ENCODE peak calls at places on chromosome 12, in four cellular contexts. One of them, this sample, is unnamed.

GRCh38 chr12:109165599-109165998 is 49.2 kb downstream of the ACACB start:
- DNase-seq in ELR: peak
- DNase-seq in hippocampal formation: no peak
- DNase-seq in GM23248: peak
- DNase-seq in this sample: no peak

GRCh38 chr12:14691560-14691959 is 4.8 kb downstream of the GUCY2C start:
- DNase-seq in ELR: no peak
- DNase-seq in hippocampal formation: no peak
- DNase-seq in GM23248: no peak
- DNase-seq in this sample: no peak

GRCh38 chr12:44342371-44342770 is 506.5 kb downstream of the TMEM117 start:
- DNase-seq in GM23248: no peak
- DNase-seq in hippocampal formation: no peak
- DNase-seq in ELR: no peak
- DNase-seq in this sample: no peak

GRCh38 chr12:31756977-31757420 is 28.2 kb upstream of the AMN1 start:
- DNase-seq in ELR: peak
- DNase-seq in GM23248: peak
- DNase-seq in hippocampal formation: no peak
- DNase-seq in this sample: peak

GRCh38 chr12:6295187-6295811 is 15.2 kb upstream of the PLEKHG6 start:
- DNase-seq in GM23248: peak
- DNase-seq in ELR: peak
- DNase-seq in hippocampal formation: no peak
- DNase-seq in this sample: peak

GRCh38 chr12:67919406-67919805 is 69.8 kb upstream of the IFNG-AS1 start:
- DNase-seq in ELR: peak
- DNase-seq in hippocampal formation: no peak
- DNase-seq in GM23248: peak
- DNase-seq in this sample: peak

GRCh38 chr12:66144796-66145754 is 14.5 kb upstream of the LLPH start:
- DNase-seq in ELR: peak
- DNase-seq in GM23248: peak
- DNase-seq in hippocampal formation: peak
- DNase-seq in this sample: peak

GRCh38 chr12:31837913-31838312 is 109.1 kb upstream of the AMN1 start:
- DNase-seq in GM23248: no peak
- DNase-seq in ELR: no peak
- DNase-seq in hippocampal formation: no peak
- DNase-seq in this sample: no peak

This sample was measured in EL.